ENCODE peak calls at places on chromosomes 5 and 9, in nine cellular contexts. X is heart left ventricle, M is B cell, T is HEK293T, N is aorta, J is GM12892, V is right atrium auricular region, P is Caki2, A is suprapubic skin. F is an unnamed sample.

GRCh38 chr5:129014185-129014584 is 48.9 kb downstream of the SLC27A6 start:
- DNase-seq in P (no peak), A (no peak), V (no peak), N (no peak), M (no peak), T (no peak), X (no peak), J (no peak), F (no peak)

GRCh38 chr5:65032250-65032649 is 263.5 kb downstream of the CWC27 start:
- DNase-seq in N (no peak), P (peak; percentile 14), T (no peak), M (no peak), X (no peak), A (no peak), V (peak; percentile 74), J (no peak), F (no peak)

GRCh38 chr9:754150-754931 is 87.2 kb upstream of the DMRT1 start:
- DNase-seq in V (peak; percentile 55), A (no peak), X (no peak), P (no peak), J (no peak), M (no peak), N (no peak), T (no peak), F (no peak)

GRCh38 chr9:81898851-81899250 is 29.4 kb upstream of the SPATA31D4 start:
- DNase-seq in T (no peak), J (no peak), P (no peak), M (no peak), V (no peak), A (no peak), X (no peak), N (no peak), F (no peak)

GRCh38 chr5:29516224-29516623 is 1677.3 kb upstream of the CDH6 start:
- DNase-seq in X (no peak), A (no peak), J (no peak), M (no peak), P (no peak), T (no peak), V (no peak), N (no peak), F (no peak)

GRCh38 chr9:114196924-114197570 is 41.7 kb downstream of the COL27A1 start:
- DNase-seq in N (no peak), A (no peak), M (no peak), V (no peak), X (no peak), T (no peak), P (no peak), J (no peak), F (no peak)

GRCh38 chr5:160451281-160451680 is 29.6 kb downstream of the PTTG1 start:
- DNase-seq in P (no peak), J (no peak), A (no peak), V (no peak), X (no peak), N (no peak), M (no peak), T (no peak), F (no peak)

GRCh38 chr5:143251946-143252345 is 151.5 kb downstream of the NR3C1 start:
- DNase-seq in M (no peak), V (no peak), N (no peak), A (no peak), J (no peak), P (no peak), X (no peak), T (no peak), F (no peak)

GRCh38 chr5:35816881-35817521 is 39.7 kb upstream of the IL7R start:
- DNase-seq in N (no peak), M (no peak), X (no peak), P (no peak), A (no peak), V (no peak), T (no peak), J (no peak), F (no peak)

GRCh38 chr5:159886312-159886711 is 30.0 kb upstream of the ADRA1B start:
- DNase-seq in J (no peak), V (no peak), M (no peak), P (no peak), A (no peak), T (no peak), X (no peak), N (no peak), F (no peak)

GRCh38 chr5:73299665-73300435 is 126.9 kb downstream of the TMEM174 start:
- DNase-seq in T (no peak), M (no peak), A (no peak), V (no peak), X (no peak), P (no peak), J (no peak), N (no peak), F (no peak)

GRCh38 chr9:426976-427375 is 212.3 kb downstream of the DOCK8 start:
- DNase-seq in P (no peak), A (no peak), V (no peak), J (no peak), N (no peak), X (no peak), M (no peak), T (no peak), F (no peak)

GRCh38 chr5:146050061-146050460 is 55.3 kb downstream of the PLAC8L1 start:
- DNase-seq in P (no peak), J (no peak), V (no peak), M (no peak), N (no peak), T (no peak), A (no peak), X (no peak), F (no peak)

GRCh38 chr5:65137631-65138030 is 344.1 kb downstream of the ADAMTS6 start:
- DNase-seq in V (no peak), P (peak; percentile 37), A (no peak), M (no peak), N (no peak), X (no peak), T (no peak), J (no peak), F (no peak)

GRCh38 chr5:9869616-9870288 is 239.6 kb upstream of the TAS2R1 start:
- DNase-seq in A (no peak), J (no peak), V (no peak), N (no peak), M (no peak), T (no peak), P (peak; percentile 73), X (no peak), F (no peak)

GRCh38 chr5:103037673-103038455 is 82.1 kb downstream of the GIN1 start:
- DNase-seq in M (no peak), X (no peak), J (no peak), A (no peak), N (no peak), V (no peak), P (no peak), T (no peak), F (no peak)

GRCh38 chr9:130042406-130042930 is 521 bp downstream of the FNBP1 start:
- DNase-seq in X (peak; percentile 43), P (no peak), M (peak; percentile 57), J (no peak), N (peak; percentile 59), A (peak; percentile 72), T (peak; percentile 37), V (no peak), F (no peak)

GRCh38 chr9:37650873-37651768 is at the start of gene FRMPD1:
- DNase-seq in A (no peak), T (peak; percentile 88), V (no peak), M (peak; percentile 79), J (peak; percentile 57), N (peak; percentile 65), P (peak; percentile 25), X (peak; percentile 42), F (peak; percentile 83)

GRCh38 chr5:14900661-14901461 is 29.3 kb upstream of the ANKH start:
- DNase-seq in A (no peak), X (peak; percentile 76), V (peak; percentile 76), P (no peak), M (no peak), N (peak; percentile 64), T (no peak), J (no peak), F (no peak)

GRCh38 chr5:111172504-111172903 is 51.7 kb upstream of the CAMK4 start:
- DNase-seq in M (no peak), X (no peak), N (no peak), A (no peak), T (peak; percentile 12), J (no peak), P (no peak), V (no peak), F (no peak)

GRCh38 chr5:80568251-80568650 is 1.8 kb downstream of the ANKRD34B start:
- DNase-seq in M (no peak), V (peak; percentile 23), P (no peak), J (no peak), A (no peak), T (no peak), N (no peak), X (no peak), F (no peak)

GRCh38 chr9:123225995-123226394 is 42.4 kb downstream of the STRBP start:
- DNase-seq in T (no peak), M (no peak), X (no peak), J (no peak), V (no peak), A (no peak), N (no peak), P (no peak), F (no peak)

GRCh38 chr5:52725781-52726180 is 61.9 kb upstream of the ITGA1 start:
- DNase-seq in M (no peak), A (no peak), N (no peak), J (no peak), X (peak; percentile 64), P (no peak), V (no peak), T (no peak), F (no peak)